ENCODE peak calls at places on chromosomes 13 and 19, in eight cellular contexts. X is astrocyte; D is WTC11; O is lower leg skin; W is HuH-7; H is effector CD4-positive, alpha-beta T cell; V is stimulated activated CD4-positive, alpha-beta T cell treated with anti-CD3 and anti-CD28 coated beads, Interleukin-1b, Interleukin-23, amount 100 ng/mL, for 24 hours; N is T-helper 1 cell. L is an unnamed sample.

GRCh38 chr19:48158210-48158790 is 11.8 kb downstream of the LIG1 start:
- DNase-seq in X (no peak), D (no peak), O (no peak), W (no peak), H (no peak), V (no peak), N (no peak), L (no peak)

GRCh38 chr19:55436847-55437246 is 6.3 kb downstream of the SHISA7 start:
- DNase-seq in X (no peak), D (no peak), O (no peak), W (no peak), H (no peak), V (no peak), N (no peak), L (no peak)

GRCh38 chr13:27375686-27376326 is 48.6 kb upstream of the GTF3A start:
- DNase-seq in X (peak), D (peak), O (no peak), W (peak), H (peak), V (peak), N (peak), L (peak)

GRCh38 chr13:80339841-80340642 is 884 bp downstream of the SPRY2 start:
- DNase-seq in X (peak), D (peak), O (peak), W (no peak), H (no peak), V (no peak), N (no peak), L (peak)

GRCh38 chr13:101346942-101347728 is 69.2 kb downstream of the NALCN start:
- DNase-seq in X (peak), D (no peak), O (no peak), W (no peak), H (no peak), V (no peak), N (no peak), L (no peak)

GRCh38 chr13:26816876-26817275 is 56.3 kb upstream of the GPR12 start:
- DNase-seq in X (no peak), D (no peak), O (no peak), W (no peak), H (no peak), V (no peak), N (no peak), L (no peak)

GRCh38 chr19:56811480-56811879 is 29.0 kb downstream of the PEG3 start:
- DNase-seq in X (no peak), D (no peak), O (no peak), W (no peak), H (no peak), V (no peak), N (no peak), L (no peak)

GRCh38 chr13:43269037-43269476 is 245.7 kb downstream of the DNAJC15 start:
- DNase-seq in X (peak), D (no peak), O (peak), W (peak), H (no peak), V (no peak), N (no peak), L (no peak)

GRCh38 chr13:20121154-20121515 is 39.7 kb downstream of the GJA3 start:
- DNase-seq in X (no peak), D (no peak), O (no peak), W (no peak), H (no peak), V (no peak), N (no peak), L (no peak)

GRCh38 chr19:40797963-40798222 is 1.1 kb upstream of the EGLN2 start:
- DNase-seq in X (no peak), D (no peak), O (no peak), W (no peak), H (no peak), V (no peak), N (no peak), L (no peak)

GRCh38 chr19:14433454-14434156 is 499 bp downstream of the PKN1 start:
- DNase-seq in X (no peak), D (peak), O (no peak), W (no peak), H (peak), V (no peak), N (no peak), L (peak)

GRCh38 chr13:42155251-42155650 is 106.8 kb downstream of the DGKH start:
- DNase-seq in X (no peak), D (no peak), O (no peak), W (no peak), H (no peak), V (no peak), N (no peak), L (no peak)

GRCh38 chr13:39047560-39047959 is 9.3 kb downstream of the NHLRC3 start:
- DNase-seq in X (no peak), D (peak), O (no peak), W (no peak), H (no peak), V (no peak), N (no peak), L (no peak)

GRCh38 chr19:40662925-40663711 is 27.3 kb downstream of the NUMBL start:
- DNase-seq in X (peak), D (peak), O (peak), W (peak), H (peak), V (peak), N (peak), L (peak)

GRCh38 chr13:96940961-96941360 is 53.3 kb downstream of the OXGR1 start:
- DNase-seq in X (no peak), D (no peak), O (no peak), W (no peak), H (no peak), V (no peak), N (no peak), L (no peak)

GRCh38 chr13:68023838-68024581 is 793.9 kb upstream of the PCDH9 start:
- DNase-seq in X (no peak), D (no peak), O (no peak), W (no peak), H (no peak), V (no peak), N (no peak), L (no peak)

GRCh38 chr13:77696006-77696862 is 1.3 kb upstream of the SLAIN1 start:
- DNase-seq in X (no peak), D (no peak), O (no peak), W (no peak), H (no peak), V (no peak), N (peak), L (peak)

GRCh38 chr19:12801466-12802266 is at the start of the genes PRDX2 and THSD8:
- DNase-seq in X (no peak), D (peak), O (peak), W (peak), H (peak), V (peak), N (no peak), L (no peak)

GRCh38 chr13:70042193-70042592 is 65.4 kb upstream of the ATXN8OS start:
- DNase-seq in X (no peak), D (no peak), O (no peak), W (no peak), H (no peak), V (no peak), N (no peak), L (no peak)

GRCh38 chr13:51797664-51798488 is 6.1 kb downstream of the DHRS12 start:
- DNase-seq in X (peak), D (peak), O (no peak), W (peak), H (peak), V (no peak), N (peak), L (no peak)

GRCh38 chr13:28597641-28598040 is 61.3 kb upstream of the POMP start:
- DNase-seq in X (no peak), D (no peak), O (no peak), W (no peak), H (no peak), V (no peak), N (no peak), L (no peak)

GRCh38 chr13:110030394-110030928 is 244.1 kb upstream of the IRS2 start:
- DNase-seq in X (no peak), D (no peak), O (no peak), W (no peak), H (no peak), V (no peak), N (no peak), L (no peak)

GRCh38 chr13:51311957-51312520 is 27.5 kb upstream of the SERPINE3 start:
- DNase-seq in X (no peak), D (no peak), O (no peak), W (no peak), H (no peak), V (no peak), N (no peak), L (no peak)

GRCh38 chr19:38060346-38060745 is 153.3 kb downstream of the SIPA1L3 start:
- DNase-seq in X (no peak), D (no peak), O (no peak), W (no peak), H (no peak), V (no peak), N (no peak), L (no peak)

GRCh38 chr19:38952395-38953165 is 21.8 kb downstream of the MRPS12 start:
- DNase-seq in X (no peak), D (peak), O (no peak), W (peak), H (no peak), V (no peak), N (peak), L (no peak)

GRCh38 chr19:33482486-33482885 is 39.1 kb downstream of the PEPD start:
- DNase-seq in X (peak), D (no peak), O (no peak), W (no peak), H (no peak), V (no peak), N (no peak), L (no peak)

GRCh38 chr19:49807888-49808675 is 5.0 kb downstream of the FUZ start:
- DNase-seq in X (no peak), D (no peak), O (no peak), W (no peak), H (no peak), V (no peak), N (no peak), L (no peak)

GRCh38 chr19:13765395-13766094 is 1.2 kb downstream of the MRI1 start:
- DNase-seq in X (no peak), D (no peak), O (no peak), W (peak), H (no peak), V (no peak), N (no peak), L (no peak)

GRCh38 chr19:2484178-2484937 is 8.4 kb downstream of the GADD45B start:
- DNase-seq in X (no peak), D (no peak), O (no peak), W (no peak), H (no peak), V (no peak), N (no peak), L (no peak)

GRCh38 chr19:17184381-17184841 is 30.7 kb upstream of the USE1 start:
- DNase-seq in X (no peak), D (no peak), O (no peak), W (no peak), H (peak), V (no peak), N (peak), L (peak)

GRCh38 chr13:37956536-37956935 is 87.0 kb upstream of the TRPC4 start:
- DNase-seq in X (no peak), D (no peak), O (no peak), W (no peak), H (no peak), V (no peak), N (no peak), L (no peak)

GRCh38 chr13:98947925-98948324 is 29.9 kb downstream of the DOCK9 start:
- DNase-seq in X (no peak), D (no peak), O (no peak), W (no peak), H (no peak), V (no peak), N (no peak), L (no peak)

GRCh38 chr19:50702870-50703829 is 16.5 kb downstream of the SHANK1 start:
- DNase-seq in X (no peak), D (no peak), O (no peak), W (no peak), H (no peak), V (no peak), N (no peak), L (no peak)

GRCh38 chr13:66353664-66354063 is 876.5 kb downstream of the PCDH9 start:
- DNase-seq in X (peak), D (no peak), O (no peak), W (peak), H (no peak), V (no peak), N (no peak), L (no peak)

GRCh38 chr13:105778196-105778595 is 757.3 kb downstream of the EFNB2 start:
- DNase-seq in X (peak), D (no peak), O (no peak), W (no peak), H (no peak), V (no peak), N (no peak), L (no peak)

GRCh38 chr19:35641515-35642151 is at the start of gene ETV2:
- DNase-seq in X (no peak), D (peak), O (no peak), W (no peak), H (peak), V (no peak), N (peak), L (peak)